ENCODE peak calls at places on chromosome 6, in five cellular contexts. O is fibroblast of lung, B is right atrium auricular region, R is OCI-LY7, P is cardiac muscle cell. N is an unnamed sample. For H3K9me3, the result is how much of the 10 kb centered on the place peaks cover.

GRCh38 chr6:105099371-105099770 is 80.4 kb downstream of the POPDC3 start:
- DNase-seq in O (no peak), B (no peak), R (no peak), P (no peak), N (no peak)

GRCh38 chr6:127458817-127459216 is 372 bp downstream of the KIAA0408 start:
- DNase-seq in O (peak), B (peak), R (no peak), P (peak), N (no peak)

GRCh38 chr6:160293844-160294243 is 35.2 kb upstream of the SLC22A2 start:
- DNase-seq in O (no peak), B (no peak), R (no peak), P (no peak), N (no peak)

GRCh38 chr6:69570126-69570525 is 226.7 kb downstream of the LMBRD1 start:
- DNase-seq in O (no peak), B (no peak), R (no peak), P (no peak), N (no peak)

GRCh38 chr6:70008189-70008588 is 141.8 kb downstream of the COL19A1 start:
- DNase-seq in O (no peak), B (no peak), R (no peak), P (no peak), N (no peak)

GRCh38 chr6:2857580-2858337 is 16.1 kb upstream of the SERPINB1 start:
- DNase-seq in O (peak), B (no peak), R (peak), P (no peak), N (peak)

GRCh38 chr6:133741375-133741861 is 147.5 kb upstream of the TCF21 start:
- DNase-seq in O (peak), B (no peak), R (no peak), P (no peak), N (no peak)

GRCh38 chr6:137339929-137340559 is 120.9 kb upstream of the IFNGR1 start:
- DNase-seq in O (no peak), B (no peak), R (no peak), P (no peak), N (no peak)

GRCh38 chr6:103893082-103893481 is 966.6 kb downstream of the HACE1 start:
- DNase-seq in O (no peak), B (no peak), R (no peak), P (no peak), N (peak)

GRCh38 chr6:93789532-93789931 is 370.2 kb upstream of the EPHA7 start:
- DNase-seq in O (no peak), B (no peak), R (no peak), P (no peak), N (no peak)

GRCh38 chr6:37725967-37726366 is 28.3 kb upstream of the MDGA1 start:
- DNase-seq in O (no peak), B (no peak), R (no peak), P (no peak), N (no peak)

GRCh38 chr6:12119085-12119588 is 107.0 kb downstream of the HIVEP1 start:
- DNase-seq in O (no peak), B (no peak), R (no peak), P (no peak), N (no peak)

GRCh38 chr6:131062245-131063027 is 609 bp downstream of the EPB41L2 start:
- DNase-seq in O (no peak), B (no peak), R (peak), P (peak), N (peak)

GRCh38 chr6:107114872-107115694 is at the start of gene BEND3:
- DNase-seq in O (no peak), B (no peak), R (peak), P (peak), N (peak)

GRCh38 chr6:489762-490161 is 98.2 kb downstream of the IRF4 start:
- DNase-seq in O (no peak), B (no peak), R (no peak), P (no peak), N (no peak)

GRCh38 chr6:148565931-148566663 is 180.7 kb upstream of the UST start:
- DNase-seq in O (peak), B (peak), R (no peak), P (no peak), N (no peak)

GRCh38 chr6:63236398-63236817 is 25.1 kb downstream of the FKBP1C start:
- DNase-seq in O (no peak), B (no peak), R (no peak), P (no peak), N (no peak)

GRCh38 chr6:47465117-47465516 is 12.5 kb upstream of the CD2AP start:
- DNase-seq in O (no peak), B (no peak), R (no peak), P (no peak), N (no peak)

GRCh38 chr6:101722991-101723579 is 329.6 kb downstream of the GRIK2 start:
- DNase-seq in O (peak), B (no peak), R (no peak), P (no peak), N (no peak)
- H3K9me3 ChIP-seq in O (under half), B (under half), R (under half), P (under half), N (under half)

DNA sequence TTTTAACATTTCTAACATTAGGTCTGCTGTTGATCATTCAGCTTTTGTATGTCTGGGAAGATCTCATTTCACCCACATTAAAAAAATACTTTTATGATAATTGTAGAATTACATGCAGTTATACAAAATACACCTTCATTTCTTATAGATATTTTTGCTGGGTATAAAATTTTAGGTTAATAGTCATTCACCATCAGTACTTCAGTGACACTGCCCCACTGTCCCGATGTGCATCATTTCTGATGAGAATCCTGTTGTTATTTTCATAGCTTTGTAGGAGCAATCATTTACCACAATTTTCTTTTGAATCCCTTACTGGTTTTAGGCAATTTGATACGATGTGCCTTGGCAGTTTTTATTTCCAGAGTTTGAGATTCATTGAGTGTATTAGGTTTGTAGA is 173.6 kb downstream of the JARID2 start:
- DNase-seq in O (no peak), B (no peak), R (no peak), P (no peak), N (no peak)
- H3K9me3 ChIP-seq in O (under half), B (under half), R (under half), P (under half), N (under half)

DNA sequence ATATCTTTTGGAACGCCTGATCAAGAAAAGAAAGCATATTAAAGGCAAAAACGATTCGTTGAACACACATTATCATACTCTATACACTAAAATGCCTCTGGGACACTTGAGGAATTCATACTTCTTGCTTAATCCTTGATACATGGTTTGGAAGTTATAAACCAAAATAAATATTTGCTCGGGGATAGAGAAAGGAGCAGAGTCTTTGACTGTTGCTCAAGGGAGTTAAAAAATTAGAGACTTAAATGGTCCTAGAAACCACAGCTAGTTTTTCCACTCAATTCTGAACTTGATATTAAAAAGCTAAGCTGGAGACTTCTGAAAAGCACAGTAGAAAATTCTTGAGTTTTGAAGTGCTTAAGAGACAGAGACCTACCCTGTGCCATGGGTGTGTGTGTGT is 98.9 kb downstream of the BCKDHB start:
- DNase-seq in O (no peak), B (no peak), R (no peak), P (no peak), N (no peak)
- H3K9me3 ChIP-seq in O (under half), B (under half), R (under half), P (under half), N (under half)

DNA sequence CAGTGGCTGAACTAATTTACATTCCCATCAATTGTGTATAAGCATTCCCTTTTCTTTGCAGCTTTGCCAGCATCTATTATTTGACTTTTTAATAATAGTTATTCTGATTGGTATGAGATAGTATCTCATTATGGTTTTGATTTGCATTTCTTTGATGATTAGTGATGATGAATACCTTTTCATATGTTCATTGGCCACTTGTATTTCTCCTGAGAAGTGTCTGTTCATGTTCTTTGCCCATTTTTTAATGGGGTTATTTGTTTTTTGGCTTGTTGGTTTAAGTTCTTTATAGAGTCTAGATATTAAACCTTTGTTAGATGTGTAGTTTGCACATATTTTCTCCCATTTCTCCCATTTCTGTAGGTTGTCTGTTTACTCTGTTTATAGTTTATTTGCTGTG is 16.6 kb downstream of the CENPW start:
- DNase-seq in O (no peak), B (no peak), R (no peak), P (no peak), N (no peak)
- H3K9me3 ChIP-seq in O (under half), B (under half), R (under half), P (under half), N (under half)

GRCh38 chr6:23174781-23175361 is 605.5 kb downstream of the HDGFL1 start:
- DNase-seq in O (peak), B (no peak), R (no peak), P (no peak), N (no peak)
- H3K9me3 ChIP-seq in O (under half), B (under half), R (under half), P (under half), N (under half)

DNA sequence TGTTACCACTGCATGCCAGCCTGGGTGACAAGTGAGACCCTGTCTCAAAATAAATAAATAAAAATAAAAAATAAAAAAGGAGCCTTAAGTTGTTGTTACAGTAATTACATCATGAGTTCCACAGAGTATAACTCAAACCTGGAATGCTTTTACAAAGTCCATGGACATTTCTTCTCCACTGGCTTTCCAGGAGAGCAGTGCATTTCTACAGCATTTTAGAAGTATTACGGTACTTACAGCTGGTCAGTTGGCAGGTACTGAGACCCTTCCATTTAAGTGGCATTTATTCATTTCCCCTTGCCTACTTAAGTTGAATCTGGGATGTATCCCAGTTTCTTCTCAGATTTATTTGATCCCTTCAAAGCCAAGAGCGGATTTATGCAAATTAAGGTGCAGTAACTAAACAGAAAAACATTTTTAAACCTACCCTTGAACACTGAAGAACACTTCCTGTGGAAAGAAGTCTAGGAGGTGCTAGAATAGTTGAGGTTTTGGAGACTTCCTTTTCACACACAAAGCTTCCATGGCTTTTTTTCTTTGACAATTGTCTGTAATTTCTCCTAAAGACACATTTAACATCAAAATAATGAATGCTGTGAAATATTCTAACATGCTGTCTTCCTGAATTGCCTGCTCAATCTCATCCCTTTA is 3.3 kb downstream of the PRDM13 start:
- DNase-seq in O (no peak), B (no peak), R (no peak), P (no peak), N (no peak)
- H3K9me3 ChIP-seq in O (under half), B (under half), R (under half), P (under half), N (under half)

N was measured in BE2C.